ENCODE peak calls at places on chromosomes 13 and 19, in five cellular contexts. K is nephron progenitor cell, A is OCI-LY7, F is fibroblast of lung, B is tibial nerve. X is an unnamed sample.

GRCh38 chr13:42490676-42491075 is 83.3 kb upstream of the TNFSF11 start:
- DNase-seq in K (no peak), A (no peak), F (no peak), B (no peak), X (no peak)

GRCh38 chr13:110950356-110950755 is 35.5 kb upstream of the ANKRD10 start:
- DNase-seq in K (no peak), A (no peak), F (no peak), B (no peak), X (no peak)

GRCh38 chr19:16942583-16942982 is 53.8 kb downstream of the F2RL3 start:
- DNase-seq in K (no peak), A (no peak), F (no peak), B (no peak), X (peak)

GRCh38 chr13:94362411-94362909 is 117.0 kb downstream of the DCT start:
- DNase-seq in K (peak), A (peak), F (peak), B (peak), X (no peak)

GRCh38 chr13:41613984-41614581 is 156.7 kb downstream of the RGCC start:
- DNase-seq in K (no peak), A (no peak), F (peak), B (no peak), X (no peak)

GRCh38 chr13:30923423-30923822 is 9.0 kb upstream of the TEX26 start:
- DNase-seq in K (no peak), A (no peak), F (no peak), B (no peak), X (no peak)

GRCh38 chr19:21328402-21328801 is 808 bp downstream of the ZNF708 start:
- DNase-seq in K (peak), A (peak), F (peak), B (no peak), X (no peak)

GRCh38 chr13:75934889-75935288 is 298.8 kb downstream of the LMO7 start:
- DNase-seq in K (no peak), A (no peak), F (peak), B (no peak), X (no peak)

GRCh38 chr19:51473009-51473707 is 5.2 kb upstream of the CEACAM18 start:
- DNase-seq in K (peak), A (peak), F (peak), B (peak), X (no peak)

GRCh38 chr19:52956917-52957316 is 5.8 kb downstream of the ZNF816 start:
- DNase-seq in K (no peak), A (no peak), F (no peak), B (no peak), X (no peak)

GRCh38 chr13:54367639-54368271 is 1339.1 kb downstream of the OLFM4 start:
- DNase-seq in K (no peak), A (no peak), F (no peak), B (no peak), X (no peak)

GRCh38 chr19:52258426-52258825 is 11.0 kb upstream of the ZNF766 start:
- DNase-seq in K (no peak), A (no peak), F (peak), B (no peak), X (no peak)

GRCh38 chr19:6088677-6089063 is 21.6 kb downstream of the RFX2 start:
- DNase-seq in K (no peak), A (no peak), F (peak), B (no peak), X (no peak)

GRCh38 chr19:14081797-14082674 is 3.5 kb downstream of the C19orf67 start:
- DNase-seq in K (no peak), A (no peak), F (peak), B (no peak), X (no peak)

GRCh38 chr13:95553614-95554385 is 1.3 kb downstream of the CLDN10 start:
- DNase-seq in K (peak), A (no peak), F (no peak), B (no peak), X (no peak)

GRCh38 chr19:18390075-18390909 is 4.3 kb downstream of the GDF15 start:
- DNase-seq in K (no peak), A (no peak), F (no peak), B (no peak), X (no peak)

GRCh38 chr13:35471466-35472307 is 4.8 kb downstream of the MAB21L1 start:
- DNase-seq in K (peak), A (no peak), F (no peak), B (no peak), X (no peak)

GRCh38 chr19:40640744-40641143 is 39.6 kb downstream of the LTBP4 start:
- DNase-seq in K (no peak), A (peak), F (peak), B (no peak), X (no peak)

GRCh38 chr19:18785179-18786124 is 5.7 kb downstream of the COMP start:
- DNase-seq in K (peak), A (peak), F (peak), B (peak), X (peak)

GRCh38 chr13:100363351-100363750 is 225.2 kb downstream of the GGACT start:
- DNase-seq in K (no peak), A (no peak), F (peak), B (no peak), X (no peak)

GRCh38 chr13:111177803-111178389 is 62.8 kb downstream of the ARHGEF7 start:
- DNase-seq in K (no peak), A (no peak), F (peak), B (no peak), X (no peak)

GRCh38 chr13:95154441-95154886 is 146.8 kb downstream of the ABCC4 start:
- DNase-seq in K (no peak), A (no peak), F (peak), B (no peak), X (no peak)

GRCh38 chr13:51783432-51784094 is 20.4 kb downstream of the DHRS12 start:
- DNase-seq in K (no peak), A (no peak), F (no peak), B (no peak), X (no peak)

GRCh38 chr19:41264581-41265375 is 606 bp downstream of the HNRNPUL1 start:
- DNase-seq in K (peak), A (peak), F (peak), B (peak), X (no peak)

GRCh38 chr13:113550453-113550852 is 34.1 kb upstream of the TFDP1 start:
- DNase-seq in K (no peak), A (no peak), F (no peak), B (no peak), X (peak)

GRCh38 chr19:11380653-11381534 is 3.2 kb downstream of the EPOR start:
- DNase-seq in K (peak), A (peak), F (peak), B (peak), X (peak)

GRCh38 chr13:59424661-59425060 is 739.1 kb downstream of the DIAPH3 start:
- DNase-seq in K (no peak), A (no peak), F (peak), B (no peak), X (no peak)

GRCh38 chr13:25232937-25233515 is 54.3 kb downstream of the MTMR6 start:
- DNase-seq in K (no peak), A (peak), F (peak), B (no peak), X (no peak)

GRCh38 chr13:45004096-45004495 is 14.8 kb downstream of the GPALPP1 start:
- DNase-seq in K (no peak), A (no peak), F (no peak), B (no peak), X (no peak)

GRCh38 chr13:100636441-100636840 is 38.2 kb downstream of the TMTC4 start:
- DNase-seq in K (no peak), A (no peak), F (no peak), B (no peak), X (no peak)

GRCh38 chr19:40136818-40137217 is 46.1 kb upstream of the ZNF780A start:
- DNase-seq in K (no peak), A (no peak), F (no peak), B (no peak), X (no peak)

GRCh38 chr19:609001-609340 is 19.3 kb downstream of the HCN2 start:
- DNase-seq in K (no peak), A (no peak), F (no peak), B (peak), X (no peak)

GRCh38 chr13:40589285-40590109 is 76.9 kb downstream of the FOXO1 start:
- DNase-seq in K (peak), A (peak), F (peak), B (peak), X (no peak)

GRCh38 chr19:38695319-38695683 is 47.9 kb downstream of the ACTN4 start:
- DNase-seq in K (no peak), A (no peak), F (no peak), B (no peak), X (no peak)

GRCh38 chr13:80132741-80133601 is 208.0 kb downstream of the SPRY2 start:
- DNase-seq in K (peak), A (no peak), F (peak), B (peak), X (no peak)

GRCh38 chr19:5290336-5291262 is 50.0 kb downstream of the PTPRS start:
- DNase-seq in K (no peak), A (no peak), F (no peak), B (no peak), X (no peak)

GRCh38 chr13:43883636-43884035 is 3.9 kb downstream of the LACC1 start:
- DNase-seq in K (no peak), A (no peak), F (peak), B (no peak), X (no peak)

GRCh38 chr13:97028441-97029299 is 34.4 kb upstream of the OXGR1 start:
- DNase-seq in K (peak), A (peak), F (peak), B (peak), X (no peak)

DNA sequence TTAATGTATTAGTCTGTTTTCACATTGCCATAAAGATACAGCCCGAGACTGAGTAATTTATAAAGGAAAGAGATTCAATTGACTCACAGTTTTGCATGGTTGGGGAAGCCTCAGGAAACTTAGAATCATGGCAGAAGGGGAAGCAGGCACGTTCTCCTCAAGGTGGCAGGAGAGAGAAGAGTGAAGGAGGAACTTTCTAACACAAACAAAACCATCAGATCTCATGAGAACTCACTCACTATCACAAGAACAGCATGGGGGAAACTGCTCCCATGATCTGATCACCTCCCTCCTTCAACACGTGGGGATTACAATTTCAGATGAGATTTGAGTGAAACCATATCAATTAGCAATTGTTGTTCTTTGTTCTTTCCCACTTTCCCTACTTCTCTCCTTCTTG is 689.0 kb upstream of the SLITRK1 start:
- DNase-seq in K (no peak), A (no peak), F (no peak), B (no peak), X (no peak)
- TF ChIP-seq CTCF in K (peak), A (peak), F (no peak), B (no peak), X (no peak)

DNA sequence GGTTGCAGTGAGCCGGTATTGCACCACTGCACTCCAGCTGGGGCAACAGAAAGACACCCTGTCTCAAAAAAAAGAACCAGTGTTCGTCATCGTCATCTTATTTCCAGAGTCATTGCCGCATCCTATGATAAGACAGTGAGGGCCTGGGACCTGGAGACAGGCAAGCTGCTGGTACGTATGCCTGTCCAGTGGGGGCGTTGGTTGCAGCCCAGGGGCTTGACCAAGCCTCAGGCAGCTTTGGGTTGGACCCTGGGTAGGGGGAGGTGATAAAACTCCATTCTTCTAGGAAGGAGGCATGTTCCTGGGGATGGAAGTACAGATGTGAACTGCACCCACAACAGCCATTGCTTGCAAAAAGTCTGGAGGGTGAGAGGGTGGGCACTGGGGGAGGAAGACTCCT is 15.6 kb downstream of the WDR88 start:
- DNase-seq in K (no peak), A (no peak), F (no peak), B (no peak), X (no peak)
- TF ChIP-seq CTCF in K (no peak), A (no peak), F (no peak), B (no peak), X (no peak)

DNA sequence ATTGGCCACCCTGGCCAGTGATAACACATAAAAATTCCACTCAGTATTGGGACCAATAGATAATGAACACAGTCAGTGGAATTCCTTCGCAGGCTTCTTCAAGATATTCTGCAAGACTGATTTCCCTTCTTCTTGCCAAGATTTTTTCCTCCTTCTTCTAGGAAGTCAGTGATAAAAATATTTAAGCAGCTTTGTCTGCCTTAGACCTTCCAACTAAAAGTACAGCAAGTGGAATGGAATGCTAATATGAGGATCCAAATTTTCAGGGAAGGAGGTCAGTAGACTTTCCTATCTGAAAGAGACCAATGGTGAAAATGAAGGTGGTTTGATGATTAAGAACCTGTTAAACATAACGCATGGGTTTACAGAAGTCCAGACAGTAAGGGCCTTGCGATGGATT is 9.6 kb downstream of the STARD13 start:
- DNase-seq in K (no peak), A (no peak), F (peak), B (no peak), X (no peak)
- TF ChIP-seq CTCF in K (no peak), A (no peak), F (no peak), B (no peak), X (no peak)

DNA sequence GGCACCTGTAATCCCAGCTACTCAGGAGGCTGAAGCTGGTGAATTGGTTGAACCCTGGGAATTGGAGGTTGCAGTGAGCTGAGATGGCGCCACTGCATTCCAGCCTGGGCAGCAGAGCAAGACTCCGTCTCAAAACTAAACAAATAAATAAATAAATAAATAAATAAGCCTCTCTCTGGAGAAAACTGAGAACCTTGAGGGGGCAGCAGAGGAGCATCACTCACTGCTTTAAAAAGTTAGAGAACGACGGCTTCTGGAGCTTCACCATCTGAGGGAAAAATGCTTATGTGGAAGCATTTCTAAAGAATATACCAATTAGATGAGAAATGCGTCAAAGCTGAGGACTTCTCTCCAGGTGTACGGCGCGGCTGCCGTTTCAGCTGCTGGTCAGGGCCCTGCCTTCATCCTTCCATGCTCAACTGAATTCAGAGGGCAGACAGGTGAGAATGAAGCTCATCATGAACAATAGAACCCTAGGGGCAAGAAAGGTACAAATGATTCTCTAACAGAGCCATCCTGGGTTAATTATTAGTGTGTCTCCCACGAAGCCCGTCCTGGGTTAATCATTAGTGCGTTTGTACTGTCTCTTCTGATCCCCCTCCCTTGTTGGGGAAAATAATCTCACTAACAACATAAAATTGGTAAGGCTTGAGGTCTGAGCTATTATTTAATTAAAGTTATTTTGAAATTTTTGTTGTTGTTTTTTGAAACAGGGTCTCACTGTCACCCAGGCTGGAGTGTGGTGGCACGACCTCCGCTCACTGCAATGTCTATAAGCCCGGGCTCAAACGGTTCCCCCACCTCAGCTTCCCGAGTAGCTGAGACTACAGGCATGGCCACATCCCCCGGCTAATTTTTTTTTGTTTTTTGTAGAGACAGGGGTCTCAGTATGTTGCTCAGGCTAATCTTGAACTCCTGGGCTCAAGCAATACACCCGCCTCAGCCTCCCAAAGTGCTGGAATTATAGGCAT is 80.1 kb downstream of the IPO5 start:
- DNase-seq in K (peak), A (no peak), F (peak), B (peak), X (no peak)
- TF ChIP-seq CTCF in K (peak), A (no peak), F (peak), B (peak), X (peak)

GRCh38 chr19:1945899-1946298 is 4.9 kb downstream of the CSNK1G2 start:
- DNase-seq in K (peak), A (peak), F (peak), B (peak), X (peak)
- TF ChIP-seq CTCF in K (peak), A (peak), F (peak), B (peak), X (peak)

X was measured in type B pancreatic cell.